ENCODE peak calls at places on chromosomes 4 and X, in ten cellular contexts. W is lung; P is CD8-positive, alpha-beta T cell; Q is tibial nerve; O is A549; M is esophagus squamous epithelium; H is heart left ventricle; S is hepatocyte; Y is pancreas; B is left ventricle myocardium inferior. T is an unnamed sample.

GRCh38 chr4:11640584-11640983 is 211.9 kb upstream of the HS3ST1 start:
- DNase-seq in B (no peak), Q (no peak), O (no peak), W (no peak), P (no peak), H (no peak), Y (no peak), S (no peak), M (no peak), T (no peak)

GRCh38 chr4:115484479-115484878 is 371.1 kb upstream of the NDST4 start:
- DNase-seq in M (no peak), O (no peak), W (no peak), B (no peak), H (no peak), P (no peak), S (no peak), Q (no peak), Y (no peak), T (no peak)

GRCh38 chr4:70583952-70584834 is 7.9 kb upstream of the AMBN start:
- DNase-seq in P (no peak), O (peak), Y (no peak), W (no peak), Q (no peak), H (no peak), M (no peak), B (no peak), S (peak), T (no peak)

GRCh38 chr4:17366496-17366895 is 145.4 kb downstream of the QDPR start:
- DNase-seq in Q (peak), H (no peak), W (no peak), Y (no peak), S (no peak), P (no peak), B (no peak), M (no peak), O (no peak), T (no peak)

GRCh38 chrX:72201836-72202536 is 20.4 kb downstream of the PIN4 start:
- DNase-seq in W (no peak), S (no peak), Y (no peak), M (no peak), B (no peak), Q (no peak), H (no peak), O (peak), P (no peak), T (no peak)

GRCh38 chrX:87808576-87809243 is 291.1 kb downstream of the KLHL4 start:
- DNase-seq in O (no peak), Y (peak), P (no peak), H (no peak), W (no peak), B (no peak), S (no peak), Q (no peak), M (no peak), T (no peak)

GRCh38 chr4:99403380-99404194 is 31.6 kb downstream of the ADH7 start:
- DNase-seq in M (no peak), P (no peak), H (no peak), B (no peak), W (no peak), S (peak), Y (no peak), O (no peak), Q (no peak), T (no peak)

GRCh38 chr4:91064157-91064853 is 937.1 kb downstream of the CCSER1 start:
- DNase-seq in Y (no peak), P (no peak), Q (no peak), O (peak), M (no peak), B (no peak), H (no peak), W (no peak), S (peak), T (no peak)

GRCh38 chr4:145099653-145100052 is 1.5 kb downstream of the ABCE1 start:
- DNase-seq in M (no peak), W (no peak), H (no peak), Y (no peak), O (no peak), Q (no peak), S (no peak), P (no peak), B (no peak), T (no peak)

GRCh38 chr4:53696956-53697685 is 105.8 kb upstream of the LNX1 start:
- DNase-seq in P (no peak), S (no peak), Y (no peak), Q (no peak), M (no peak), H (no peak), O (no peak), W (no peak), B (no peak), T (no peak)
- TF ChIP-seq CTCF in P (no peak), S (no peak), Y (no peak), Q (no peak), M (no peak), H (no peak), O (no peak), W (no peak), B (no peak), T (no peak)

GRCh38 chr4:40478215-40478614 is 143.1 kb downstream of the CHRNA9 start:
- DNase-seq in Q (no peak), P (no peak), B (no peak), Y (no peak), H (no peak), M (no peak), O (no peak), W (no peak), S (no peak), T (no peak)

GRCh38 chr4:40479378-40479777 is 144.2 kb downstream of the CHRNA9 start:
- DNase-seq in S (no peak), O (no peak), Q (no peak), M (no peak), W (no peak), P (no peak), B (no peak), Y (no peak), H (no peak), T (no peak)

GRCh38 chr4:40471923-40472322 is 136.8 kb downstream of the CHRNA9 start:
- DNase-seq in P (no peak), H (no peak), S (no peak), O (no peak), Y (no peak), B (no peak), W (no peak), M (no peak), Q (no peak), T (no peak)

GRCh38 chr4:40475609-40476008 is 140.5 kb downstream of the CHRNA9 start:
- DNase-seq in Q (no peak), S (peak), Y (no peak), O (peak), H (no peak), W (no peak), B (no peak), P (no peak), M (no peak), T (no peak)

GRCh38 chr4:40473578-40474388 is 138.7 kb downstream of the CHRNA9 start:
- DNase-seq in M (no peak), O (peak), Y (no peak), H (no peak), S (peak), W (no peak), B (no peak), P (no peak), Q (no peak), T (no peak)
- H3K27ac ChIP-seq in M (no peak), O (peak), Y (no peak), H (no peak), S (peak), W (no peak), B (no peak), P (no peak), Q (no peak), T (no peak)

DNA sequence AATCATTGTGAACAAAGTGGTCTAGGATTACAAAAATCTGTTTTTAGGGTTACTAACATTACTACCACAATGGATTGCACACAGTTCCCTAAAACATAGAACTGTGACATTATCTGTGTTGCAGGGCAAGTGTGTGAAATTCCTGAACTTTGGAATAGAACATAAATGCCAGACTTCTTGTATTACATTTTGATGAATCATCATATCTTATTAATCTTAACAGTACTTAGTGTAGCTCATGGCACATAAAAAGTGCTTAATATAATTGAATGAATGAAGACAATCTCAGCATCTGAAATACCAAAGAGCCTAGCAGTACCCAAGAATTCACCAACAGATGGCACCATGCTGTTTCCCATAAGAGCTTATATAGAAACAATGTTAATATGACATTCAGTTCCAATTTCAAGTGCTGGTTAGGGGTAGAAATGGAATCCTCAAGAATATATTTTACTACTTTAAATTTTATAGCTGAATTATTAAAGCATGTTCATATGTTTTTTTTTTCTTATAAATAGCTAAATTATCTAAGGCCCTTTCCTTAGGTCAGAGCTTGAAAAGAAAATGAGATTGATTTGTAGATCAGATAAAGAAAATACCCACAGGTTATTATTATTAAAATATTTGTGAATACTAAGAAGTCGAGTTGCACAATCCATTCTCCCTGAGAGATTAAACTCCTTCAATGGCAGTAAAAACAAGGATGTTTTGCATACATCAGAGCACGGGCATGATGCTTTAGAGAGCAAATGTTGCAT is 25.8 kb upstream of the SHISA3 start:
- DNase-seq in P (no peak), S (peak), Q (peak), W (no peak), H (no peak), O (peak), Y (no peak), M (no peak), B (no peak), T (no peak)
- TF ChIP-seq CTCF in P (peak), S (peak), Q (peak), W (no peak), H (peak), O (peak), Y (peak), M (peak), B (peak), T (peak)

GRCh38 chr4:168694669-168695068 is 197.8 kb downstream of the PALLD start:
- DNase-seq in W (no peak), Y (no peak), P (no peak), S (peak), B (no peak), O (peak), Q (no peak), M (no peak), H (no peak), T (no peak)
- H3K27ac ChIP-seq in W (peak), Y (no peak), P (no peak), S (peak), B (peak), O (peak), Q (no peak), M (no peak), H (peak), T (no peak)

DNA sequence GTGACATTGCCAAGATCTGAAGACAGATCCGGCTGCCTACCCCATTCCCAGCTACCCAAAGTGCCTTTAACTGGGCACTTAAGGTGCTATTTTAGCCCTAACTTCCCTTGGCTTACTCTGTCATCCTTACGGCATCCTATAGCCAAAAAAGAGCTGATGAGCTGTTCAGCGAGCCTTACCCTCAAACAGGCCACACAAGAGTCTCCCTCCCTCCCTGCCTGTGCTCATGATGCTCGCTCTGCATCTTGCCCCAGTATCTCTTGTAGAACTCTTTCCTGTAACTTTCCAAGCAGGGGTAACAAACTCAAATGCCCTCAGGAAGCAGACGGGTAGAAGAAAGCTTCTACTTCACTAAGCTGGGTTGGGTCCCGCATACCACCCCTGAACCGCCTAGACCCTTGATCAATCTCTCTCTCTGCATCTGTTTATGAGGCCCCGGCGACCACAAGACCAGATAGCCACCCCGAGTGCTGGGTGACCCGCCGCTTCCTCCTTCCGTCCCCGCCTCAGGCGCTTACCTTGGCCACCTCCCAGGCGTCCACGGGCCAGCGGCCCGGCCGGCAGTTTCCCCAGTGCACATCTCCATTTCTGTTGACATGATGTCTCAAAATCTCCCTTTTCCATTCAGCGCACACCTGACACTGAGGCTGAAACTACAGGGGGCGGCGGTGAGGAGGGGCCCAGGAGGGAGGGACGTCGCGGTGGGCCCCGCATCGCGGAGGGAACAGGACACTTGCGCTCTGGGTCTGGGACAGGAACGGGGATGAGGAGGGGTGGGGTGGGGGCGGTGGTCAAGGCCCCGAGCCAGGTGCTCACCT is 663 bp downstream of the CXorf38 start:
- DNase-seq in M (no peak), Y (peak), B (peak), W (peak), O (peak), Q (peak), S (peak), P (peak), H (peak), T (peak)
- TF ChIP-seq CTCF in M (no peak), Y (no peak), B (no peak), W (no peak), O (no peak), Q (no peak), S (no peak), P (no peak), H (no peak), T (no peak)

GRCh38 chr4:183834252-183834651 is 70.9 kb upstream of the STOX2 start:
- DNase-seq in H (no peak), O (no peak), B (no peak), M (no peak), W (no peak), Y (no peak), P (no peak), S (no peak), Q (no peak), T (peak)

GRCh38 chr4:183831689-183832088 is 73.4 kb upstream of the STOX2 start:
- DNase-seq in P (no peak), M (no peak), O (no peak), W (no peak), H (no peak), Q (no peak), Y (no peak), B (no peak), S (no peak), T (no peak)

GRCh38 chr4:183830438-183830985 is 74.6 kb upstream of the STOX2 start:
- DNase-seq in B (no peak), P (no peak), O (no peak), M (no peak), Y (no peak), Q (no peak), H (no peak), W (no peak), S (no peak), T (no peak)

GRCh38 chr4:183831026-183831446 is 74.1 kb upstream of the STOX2 start:
- DNase-seq in B (no peak), W (no peak), H (peak), P (no peak), Q (no peak), Y (no peak), M (no peak), S (no peak), O (no peak), T (no peak)

GRCh38 chr4:183832776-183833450 is 72.2 kb upstream of the STOX2 start:
- DNase-seq in M (no peak), B (no peak), Q (no peak), P (no peak), W (no peak), O (no peak), S (no peak), H (no peak), Y (no peak), T (no peak)
- H3K27ac ChIP-seq in M (peak), B (no peak), Q (no peak), P (no peak), W (no peak), O (no peak), S (no peak), H (no peak), Y (no peak), T (no peak)

DNA sequence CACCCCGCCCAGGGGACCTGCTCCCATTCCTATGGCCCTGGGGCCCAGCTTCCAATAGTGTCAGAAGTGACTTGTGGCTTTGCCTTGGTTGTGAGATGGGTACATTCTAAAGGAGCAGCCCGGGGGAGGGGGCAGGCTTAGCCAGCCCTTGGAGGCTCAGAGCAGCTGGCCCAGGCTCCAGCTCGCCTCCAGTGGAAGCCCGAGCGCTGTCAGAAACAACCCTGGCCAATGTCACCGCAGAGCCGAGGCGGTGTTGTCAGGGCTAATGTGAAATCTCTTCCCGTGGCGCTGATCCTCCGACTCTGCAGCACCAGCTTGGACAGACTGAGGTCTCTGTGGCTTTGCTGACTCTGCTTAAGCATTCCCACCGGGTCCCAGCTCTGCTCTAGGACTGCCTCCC is 29.2 kb upstream of the ZNF81 start:
- DNase-seq in Q (no peak), O (no peak), P (no peak), S (no peak), B (no peak), W (no peak), Y (no peak), H (peak), M (no peak), T (no peak)
- TF ChIP-seq CTCF in Q (no peak), O (no peak), P (no peak), S (no peak), B (no peak), W (no peak), Y (no peak), H (no peak), M (no peak), T (no peak)

GRCh38 chr4:142844782-142845181 is 1.3 kb downstream of the INPP4B start:
- DNase-seq in S (no peak), M (no peak), O (no peak), H (no peak), Q (no peak), W (no peak), P (no peak), Y (no peak), B (no peak), T (no peak)
- H3K27ac ChIP-seq in S (no peak), M (no peak), O (peak), H (peak), Q (no peak), W (no peak), P (no peak), Y (no peak), B (peak), T (no peak)

DNA sequence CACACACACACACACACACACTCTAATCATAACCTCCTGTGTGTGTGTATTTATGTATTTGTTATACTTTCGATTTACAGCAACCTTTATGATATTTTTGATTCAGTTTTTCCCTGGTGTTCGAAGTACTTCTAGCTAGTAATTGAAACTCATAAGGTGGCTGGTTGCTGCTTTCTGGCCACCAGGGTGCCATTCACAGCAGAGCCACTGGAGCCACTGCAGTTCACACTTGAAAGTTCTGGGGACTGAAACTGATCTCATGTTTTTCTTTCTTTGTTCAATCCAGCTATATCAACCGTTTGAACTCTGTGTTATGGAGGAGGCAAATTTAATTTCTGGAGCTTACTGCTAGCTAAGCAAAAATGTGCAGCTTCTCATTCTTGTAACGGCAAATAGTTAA is 419.4 kb downstream of the ADGRL3 start:
- DNase-seq in B (no peak), W (no peak), O (peak), H (no peak), Q (no peak), S (no peak), P (no peak), M (no peak), Y (no peak), T (no peak)
- TF ChIP-seq CTCF in B (no peak), W (no peak), O (no peak), H (no peak), Q (no peak), S (peak), P (no peak), M (no peak), Y (no peak), T (no peak)

GRCh38 chr4:153004106-153004881 is 68.2 kb downstream of the FHDC1 start:
- DNase-seq in M (no peak), Y (no peak), P (no peak), B (no peak), W (no peak), H (no peak), O (no peak), Q (no peak), S (no peak), T (no peak)
- H3K27ac ChIP-seq in M (no peak), Y (no peak), P (no peak), B (no peak), W (no peak), H (no peak), O (no peak), Q (no peak), S (no peak), T (no peak)

T was measured in dorsolateral prefrontal cortex.